ENCODE peak calls at places on chromosomes 7 and 10, in seven cellular contexts. One of them, this sample, is unnamed.

GRCh38 chr10:3805227-3805790 is 20.3 kb upstream of the KLF6 start:
- DNase-seq in stimulated activated CD4-positive, alpha-beta T cell treated with anti-CD3 and anti-CD28 coated beads, Interleukin-1b, Interleukin-23, amount 100 ng/mL, for 24 hours: no peak
- DNase-seq in body of pancreas: no peak
- DNase-seq in bronchial epithelial cell: peak
- DNase-seq in A172: peak
- DNase-seq in H54: no peak
- DNase-seq in NCI-H2171 treated with DMSO at 0.1 percent for 48 hours: no peak
- DNase-seq in this sample: no peak

GRCh38 chr10:22103701-22104100 is 100.2 kb upstream of the DNAJC1 start:
- DNase-seq in H54: no peak
- DNase-seq in stimulated activated CD4-positive, alpha-beta T cell treated with anti-CD3 and anti-CD28 coated beads, Interleukin-1b, Interleukin-23, amount 100 ng/mL, for 24 hours: no peak
- DNase-seq in bronchial epithelial cell: peak
- DNase-seq in NCI-H2171 treated with DMSO at 0.1 percent for 48 hours: no peak
- DNase-seq in body of pancreas: no peak
- DNase-seq in A172: no peak
- DNase-seq in this sample: no peak

GRCh38 chr7:75737856-75738603 is 711 bp downstream of the HIP1 start:
- DNase-seq in A172: no peak
- DNase-seq in bronchial epithelial cell: no peak
- DNase-seq in stimulated activated CD4-positive, alpha-beta T cell treated with anti-CD3 and anti-CD28 coated beads, Interleukin-1b, Interleukin-23, amount 100 ng/mL, for 24 hours: no peak
- DNase-seq in NCI-H2171 treated with DMSO at 0.1 percent for 48 hours: no peak
- DNase-seq in body of pancreas: peak
- DNase-seq in H54: no peak
- DNase-seq in this sample: no peak

GRCh38 chr10:35428521-35428920 is 92.2 kb downstream of the CCNY start:
- DNase-seq in body of pancreas: no peak
- DNase-seq in H54: no peak
- DNase-seq in stimulated activated CD4-positive, alpha-beta T cell treated with anti-CD3 and anti-CD28 coated beads, Interleukin-1b, Interleukin-23, amount 100 ng/mL, for 24 hours: no peak
- DNase-seq in NCI-H2171 treated with DMSO at 0.1 percent for 48 hours: no peak
- DNase-seq in A172: no peak
- DNase-seq in bronchial epithelial cell: no peak
- DNase-seq in this sample: no peak

GRCh38 chr7:131040467-131040932 is 287.2 kb upstream of the MKLN1 start:
- DNase-seq in H54: peak
- DNase-seq in body of pancreas: peak
- DNase-seq in A172: peak
- DNase-seq in bronchial epithelial cell: peak
- DNase-seq in stimulated activated CD4-positive, alpha-beta T cell treated with anti-CD3 and anti-CD28 coated beads, Interleukin-1b, Interleukin-23, amount 100 ng/mL, for 24 hours: peak
- DNase-seq in NCI-H2171 treated with DMSO at 0.1 percent for 48 hours: peak
- DNase-seq in this sample: peak

GRCh38 chr7:106217089-106217542 is 67.7 kb downstream of the NAMPT start:
- DNase-seq in body of pancreas: peak
- DNase-seq in H54: peak
- DNase-seq in NCI-H2171 treated with DMSO at 0.1 percent for 48 hours: no peak
- DNase-seq in bronchial epithelial cell: peak
- DNase-seq in stimulated activated CD4-positive, alpha-beta T cell treated with anti-CD3 and anti-CD28 coated beads, Interleukin-1b, Interleukin-23, amount 100 ng/mL, for 24 hours: no peak
- DNase-seq in A172: peak
- DNase-seq in this sample: no peak

GRCh38 chr10:133459454-133460207 is 5.9 kb downstream of the SCART1 start:
- DNase-seq in body of pancreas: no peak
- DNase-seq in A172: no peak
- DNase-seq in NCI-H2171 treated with DMSO at 0.1 percent for 48 hours: no peak
- DNase-seq in H54: no peak
- DNase-seq in bronchial epithelial cell: no peak
- DNase-seq in stimulated activated CD4-positive, alpha-beta T cell treated with anti-CD3 and anti-CD28 coated beads, Interleukin-1b, Interleukin-23, amount 100 ng/mL, for 24 hours: no peak
- DNase-seq in this sample: no peak

GRCh38 chr10:58414270-58415041 is 29.2 kb downstream of the TFAM start:
- DNase-seq in H54: no peak
- DNase-seq in bronchial epithelial cell: peak
- DNase-seq in stimulated activated CD4-positive, alpha-beta T cell treated with anti-CD3 and anti-CD28 coated beads, Interleukin-1b, Interleukin-23, amount 100 ng/mL, for 24 hours: no peak
- DNase-seq in A172: peak
- DNase-seq in NCI-H2171 treated with DMSO at 0.1 percent for 48 hours: no peak
- DNase-seq in body of pancreas: no peak
- DNase-seq in this sample: peak

GRCh38 chr10:3781458-3782098 is 3.4 kb downstream of the KLF6 start:
- DNase-seq in H54: no peak
- DNase-seq in body of pancreas: peak
- DNase-seq in bronchial epithelial cell: no peak
- DNase-seq in stimulated activated CD4-positive, alpha-beta T cell treated with anti-CD3 and anti-CD28 coated beads, Interleukin-1b, Interleukin-23, amount 100 ng/mL, for 24 hours: no peak
- DNase-seq in NCI-H2171 treated with DMSO at 0.1 percent for 48 hours: no peak
- DNase-seq in A172: no peak
- DNase-seq in this sample: no peak

GRCh38 chr7:38367301-38367700 is 93.9 kb upstream of the TARP start:
- DNase-seq in A172: no peak
- DNase-seq in H54: no peak
- DNase-seq in NCI-H2171 treated with DMSO at 0.1 percent for 48 hours: no peak
- DNase-seq in stimulated activated CD4-positive, alpha-beta T cell treated with anti-CD3 and anti-CD28 coated beads, Interleukin-1b, Interleukin-23, amount 100 ng/mL, for 24 hours: no peak
- DNase-seq in body of pancreas: no peak
- DNase-seq in bronchial epithelial cell: no peak
- DNase-seq in this sample: no peak

GRCh38 chr10:73981812-73982211 is 16.1 kb upstream of the VCL start:
- DNase-seq in H54: no peak
- DNase-seq in NCI-H2171 treated with DMSO at 0.1 percent for 48 hours: no peak
- DNase-seq in body of pancreas: no peak
- DNase-seq in stimulated activated CD4-positive, alpha-beta T cell treated with anti-CD3 and anti-CD28 coated beads, Interleukin-1b, Interleukin-23, amount 100 ng/mL, for 24 hours: no peak
- DNase-seq in A172: no peak
- DNase-seq in bronchial epithelial cell: no peak
- DNase-seq in this sample: no peak

GRCh38 chr10:36468620-36469019 is 656.8 kb upstream of the ANKRD30A start:
- DNase-seq in stimulated activated CD4-positive, alpha-beta T cell treated with anti-CD3 and anti-CD28 coated beads, Interleukin-1b, Interleukin-23, amount 100 ng/mL, for 24 hours: no peak
- DNase-seq in A172: no peak
- DNase-seq in H54: no peak
- DNase-seq in NCI-H2171 treated with DMSO at 0.1 percent for 48 hours: no peak
- DNase-seq in bronchial epithelial cell: peak
- DNase-seq in body of pancreas: no peak
- DNase-seq in this sample: no peak

GRCh38 chr10:45008524-45009161 is 7.9 kb downstream of the ZNF22 start:
- DNase-seq in NCI-H2171 treated with DMSO at 0.1 percent for 48 hours: peak
- DNase-seq in A172: peak
- DNase-seq in bronchial epithelial cell: peak
- DNase-seq in H54: peak
- DNase-seq in body of pancreas: peak
- DNase-seq in stimulated activated CD4-positive, alpha-beta T cell treated with anti-CD3 and anti-CD28 coated beads, Interleukin-1b, Interleukin-23, amount 100 ng/mL, for 24 hours: no peak
- DNase-seq in this sample: peak